ENCODE peak calls at places on chromosomes 13 and 19, in seven cellular contexts. F is heart right ventricle, N is ascending aorta, J is cardiac muscle cell, V is tibial nerve, Q is transverse colon, T is left ventricle myocardium inferior. O is an unnamed sample. For H3K27me3 and H3K4me1, the result is how much of the 10 kb centered on the place peaks cover.

GRCh38 chr13:35478384-35479222 is 2.1 kb upstream of the MAB21L1 start:
- DNase-seq in F (no peak), N (no peak), J (peak), V (no peak), Q (no peak), T (no peak), O (no peak)

GRCh38 chr19:17753976-17754375 is 2.7 kb downstream of the FCHO1 start:
- DNase-seq in F (no peak), N (no peak), J (no peak), V (no peak), Q (no peak), T (no peak), O (no peak)

GRCh38 chr19:2478756-2479555 is 3.0 kb downstream of the GADD45B start:
- DNase-seq in F (peak), N (peak), J (no peak), V (peak), Q (peak), T (peak), O (no peak)

GRCh38 chr19:480016-480855 is 16.1 kb upstream of the MADCAM1 start:
- DNase-seq in F (peak), N (no peak), J (peak), V (peak), Q (peak), T (peak), O (peak)

GRCh38 chr13:74329978-74330377 is 195.8 kb upstream of the KLF12 start:
- DNase-seq in F (no peak), N (no peak), J (no peak), V (no peak), Q (no peak), T (no peak), O (no peak)

GRCh38 chr19:40592170-40592569 is 9.0 kb upstream of the LTBP4 start:
- DNase-seq in F (no peak), N (no peak), J (peak), V (no peak), Q (no peak), T (no peak), O (no peak)

GRCh38 chr19:4363571-4364304 is 20.4 kb downstream of the MPND start:
- DNase-seq in F (no peak), N (no peak), J (no peak), V (no peak), Q (no peak), T (no peak), O (no peak)

GRCh38 chr19:10760268-10760944 is 42.5 kb downstream of the DNM2 start:
- DNase-seq in F (no peak), N (no peak), J (peak), V (no peak), Q (peak), T (no peak), O (peak)

GRCh38 chr19:2079865-2080301 is 16.2 kb downstream of the MOB3A start:
- DNase-seq in F (no peak), N (no peak), J (no peak), V (no peak), Q (no peak), T (no peak), O (no peak)

GRCh38 chr13:110855363-110855762 is 59.5 kb downstream of the ANKRD10 start:
- DNase-seq in F (no peak), N (no peak), J (no peak), V (no peak), Q (no peak), T (no peak), O (no peak)

GRCh38 chr13:99228737-99229691 is 28.4 kb downstream of the UBAC2 start:
- DNase-seq in F (no peak), N (no peak), J (no peak), V (no peak), Q (no peak), T (no peak), O (no peak)

GRCh38 chr13:105611424-105611823 is 924.0 kb downstream of the EFNB2 start:
- DNase-seq in F (no peak), N (no peak), J (peak), V (no peak), Q (no peak), T (no peak), O (no peak)

GRCh38 chr13:22047082-22047784 is 376.4 kb downstream of the FGF9 start:
- DNase-seq in F (no peak), N (no peak), J (no peak), V (no peak), Q (no peak), T (no peak), O (no peak)

GRCh38 chr19:18417250-18418033 is 1.8 kb upstream of the SSBP4 start:
- DNase-seq in F (peak), N (no peak), J (peak), V (no peak), Q (peak), T (peak), O (peak)

GRCh38 chr13:74325106-74325505 is 190.9 kb upstream of the KLF12 start:
- DNase-seq in F (no peak), N (no peak), J (peak), V (peak), Q (no peak), T (no peak), O (no peak)

GRCh38 chr19:28288850-28289249 is 924.1 kb downstream of the UQCRFS1 start:
- DNase-seq in F (no peak), N (no peak), J (peak), V (no peak), Q (no peak), T (no peak), O (no peak)

GRCh38 chr19:32396046-32396652 is 9.4 kb upstream of the DPY19L3 start:
- DNase-seq in F (no peak), N (no peak), J (no peak), V (no peak), Q (no peak), T (no peak), O (no peak)

GRCh38 chr13:30331331-30331771 is 24.0 kb upstream of the KATNAL1 start:
- DNase-seq in F (no peak), N (no peak), J (no peak), V (no peak), Q (peak), T (peak), O (no peak)

GRCh38 chr13:72537400-72537780 is 190.0 kb downstream of the MZT1 start:
- DNase-seq in F (no peak), N (no peak), J (no peak), V (no peak), Q (no peak), T (no peak), O (no peak)

GRCh38 chr13:72537782-72538181 is 189.6 kb downstream of the MZT1 start:
- DNase-seq in F (no peak), N (no peak), J (no peak), V (no peak), Q (no peak), T (no peak), O (no peak)

GRCh38 chr13:72536668-72537399 is 190.6 kb downstream of the MZT1 start:
- DNase-seq in F (no peak), N (no peak), J (peak), V (no peak), Q (peak), T (no peak), O (no peak)

GRCh38 chr13:72530471-72530870 is 197.0 kb downstream of the MZT1 start:
- DNase-seq in F (no peak), N (no peak), J (no peak), V (no peak), Q (no peak), T (no peak), O (no peak)

DNA sequence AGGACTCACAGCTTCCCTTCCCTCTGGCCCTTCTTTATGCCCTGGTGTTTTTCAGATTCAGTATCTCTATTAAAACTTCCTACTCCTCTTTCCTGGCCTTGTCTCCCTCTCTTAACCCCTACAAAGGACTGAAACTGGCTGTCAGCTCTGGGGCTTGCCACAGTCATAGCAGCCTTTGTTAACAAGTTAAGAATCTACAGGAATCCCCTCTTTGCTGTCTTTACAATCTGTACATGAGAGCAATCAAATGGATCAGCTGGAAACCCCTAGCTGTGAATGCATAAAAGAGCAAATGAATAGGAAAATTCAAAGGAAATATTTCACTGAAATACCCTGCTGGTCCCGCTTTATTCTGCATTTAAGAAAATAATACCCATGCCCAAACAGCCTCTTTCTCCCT is 192.4 kb downstream of the MZT1 start:
- DNase-seq in F (no peak), N (no peak), J (no peak), V (no peak), Q (no peak), T (no peak), O (no peak)
- H3K27me3 ChIP-seq in F (under half), N (under half), J (under half), V (under half), Q (under half), T (under half), O (under half)

DNA sequence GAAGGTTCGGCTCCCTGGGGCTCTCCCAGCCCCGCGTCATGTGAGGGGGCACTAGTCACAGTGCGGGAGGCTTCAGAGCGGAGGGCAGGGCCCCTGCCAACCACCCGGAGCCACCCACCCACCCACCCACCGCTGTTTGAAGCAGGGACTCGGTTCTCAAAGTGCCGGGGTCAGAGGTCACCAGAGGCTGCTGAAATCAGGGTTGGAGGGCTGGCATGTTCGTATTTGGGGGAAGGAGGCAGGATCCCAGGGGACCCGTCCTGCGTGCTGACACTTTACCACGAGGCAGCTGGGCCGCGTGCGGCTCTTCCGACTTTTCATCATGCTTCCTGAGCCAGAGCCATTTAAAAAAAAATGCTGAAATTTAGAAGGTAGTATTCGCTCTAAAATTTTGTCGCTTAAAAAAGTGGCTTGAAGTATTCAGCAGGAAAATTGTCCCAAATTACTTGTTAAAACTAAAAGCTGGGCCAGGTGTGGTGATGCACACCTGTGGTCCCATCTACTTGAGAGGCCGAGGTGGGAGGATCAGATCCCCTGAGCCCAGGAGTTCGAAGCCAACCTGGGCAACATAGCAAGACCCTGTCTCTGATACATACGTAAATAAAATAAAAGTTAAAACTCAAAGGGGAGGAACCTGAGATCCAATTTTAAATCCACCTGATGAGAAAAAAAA is 21.2 kb downstream of the ATP11A start:
- DNase-seq in F (no peak), N (no peak), J (no peak), V (peak), Q (peak), T (peak), O (no peak)
- H3K4me3 ChIP-seq in F (peak), N (no peak), J (no peak), V (peak), Q (peak), T (peak), O (peak)

DNA sequence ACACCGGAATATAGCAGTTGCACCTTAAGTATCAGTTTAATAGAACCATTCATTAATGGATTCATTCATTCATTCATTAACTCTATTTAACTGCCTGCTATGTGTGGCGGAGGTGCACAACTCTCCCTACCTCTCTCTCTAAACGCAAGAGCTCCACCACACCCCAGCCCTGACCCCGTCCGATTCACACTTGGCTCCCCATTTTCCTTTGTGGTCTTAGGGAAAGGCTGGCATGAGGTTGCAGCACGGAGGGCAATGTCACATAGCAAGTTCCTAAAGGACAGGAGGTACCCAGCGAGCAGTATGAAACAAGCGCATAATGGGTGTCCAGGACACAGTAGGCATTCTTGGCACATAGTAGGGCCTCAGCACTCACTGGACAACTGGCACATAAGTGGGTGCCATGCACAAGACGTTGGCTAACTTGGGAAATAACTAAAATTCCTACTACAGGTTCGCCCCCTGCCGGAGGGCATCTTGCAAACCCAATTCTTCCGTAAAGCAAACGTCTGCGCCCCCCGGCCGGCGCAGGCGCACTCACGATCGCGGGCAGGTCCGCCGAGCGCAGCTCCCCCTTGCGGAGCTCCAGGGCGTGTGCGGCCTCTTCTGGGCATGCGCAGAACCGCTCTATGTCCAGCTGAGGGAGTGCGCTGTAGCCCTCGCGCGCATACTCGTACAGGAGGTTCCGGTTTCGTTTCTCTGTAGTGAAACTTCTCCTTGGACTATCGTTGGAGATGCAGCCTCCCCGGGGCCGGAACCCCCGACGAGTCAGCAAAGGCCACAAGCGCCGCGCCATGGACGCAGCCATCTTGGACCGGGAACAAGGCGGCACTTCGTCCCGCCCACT is at the start of gene SARS2:
- DNase-seq in F (peak), N (peak), J (peak), V (peak), Q (peak), T (peak), O (peak)
- H3K4me1 ChIP-seq in F (under half), N (under half), J (under half), V (under half), Q (under half), T (half or more), O (under half)

GRCh38 chr13:112055417-112056206 is 11.3 kb upstream of the SOX1 start:
- DNase-seq in F (no peak), N (no peak), J (no peak), V (no peak), Q (no peak), T (no peak), O (no peak)

GRCh38 chr13:112057434-112057735 is 9.6 kb upstream of the SOX1 start:
- DNase-seq in F (no peak), N (no peak), J (no peak), V (no peak), Q (no peak), T (no peak), O (no peak)

GRCh38 chr13:112057736-112058518 is 9.0 kb upstream of the SOX1 start:
- DNase-seq in F (no peak), N (no peak), J (no peak), V (no peak), Q (no peak), T (no peak), O (no peak)

GRCh38 chr13:112056284-112056727 is 10.6 kb upstream of the SOX1 start:
- DNase-seq in F (no peak), N (no peak), J (no peak), V (no peak), Q (no peak), T (no peak), O (no peak)

GRCh38 chr13:112056739-112057433 is 10.1 kb upstream of the SOX1 start:
- DNase-seq in F (no peak), N (no peak), J (no peak), V (no peak), Q (no peak), T (no peak), O (no peak)
- H3K27me3 ChIP-seq in F (half or more), N (under half), J (half or more), V (under half), Q (half or more), T (half or more), O (under half)

GRCh38 chr19:43582495-43582894 is 6.9 kb downstream of the PINLYP start:
- DNase-seq in F (no peak), N (no peak), J (no peak), V (no peak), Q (no peak), T (no peak), O (no peak)

GRCh38 chr19:43584484-43584883 is 8.9 kb downstream of the PINLYP start:
- DNase-seq in F (no peak), N (no peak), J (no peak), V (no peak), Q (no peak), T (no peak), O (no peak)

GRCh38 chr19:43586346-43586745 is 9.6 kb downstream of the IRGQ start:
- DNase-seq in F (no peak), N (no peak), J (no peak), V (no peak), Q (no peak), T (no peak), O (no peak)

GRCh38 chr19:43578787-43579186 is 3.2 kb downstream of the PINLYP start:
- DNase-seq in F (no peak), N (no peak), J (no peak), V (no peak), Q (no peak), T (no peak), O (no peak)

GRCh38 chr19:43581467-43581866 is 5.9 kb downstream of the PINLYP start:
- DNase-seq in F (no peak), N (no peak), J (no peak), V (no peak), Q (no peak), T (no peak), O (no peak)
- H3K4me3 ChIP-seq in F (peak), N (no peak), J (no peak), V (peak), Q (no peak), T (peak), O (no peak)

DNA sequence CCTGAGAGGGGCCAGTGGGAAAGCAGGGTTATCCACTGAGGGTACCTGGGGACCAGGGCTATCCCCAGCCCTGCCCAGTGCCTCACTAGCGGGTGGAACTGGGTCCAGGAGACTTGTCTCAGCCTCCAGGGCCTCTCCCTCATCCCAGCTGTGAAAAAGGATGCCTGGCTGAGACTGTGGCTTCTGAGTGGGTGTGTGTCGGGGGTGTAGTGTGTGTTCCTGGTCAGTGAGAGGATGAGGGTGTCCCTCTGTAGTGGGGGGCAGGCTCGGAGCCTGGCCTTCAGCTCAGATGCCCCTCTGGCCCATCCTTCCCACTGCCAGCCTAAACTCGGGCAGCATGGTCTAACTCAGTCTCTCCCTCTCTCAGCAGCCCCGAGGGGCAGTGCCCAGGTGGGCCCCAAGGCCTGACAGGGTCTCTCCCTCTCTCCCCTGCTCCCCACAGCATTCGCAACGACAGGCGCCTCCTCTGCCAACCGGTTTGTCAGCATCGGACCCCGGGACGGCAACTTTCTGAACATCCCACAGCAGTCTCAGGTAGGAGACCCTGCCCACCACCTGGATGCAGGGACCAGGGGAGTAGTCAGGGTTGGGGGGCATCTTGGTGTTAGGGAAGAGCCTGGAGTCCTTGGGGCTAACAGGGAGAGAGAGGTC is 12.7 kb downstream of the LYL1 start:
- DNase-seq in F (no peak), N (no peak), J (no peak), V (no peak), Q (no peak), T (no peak), O (no peak)
- H3K4me1 ChIP-seq in F (half or more), N (under half), J (under half), V (under half), Q (under half), T (half or more), O (under half)

DNA sequence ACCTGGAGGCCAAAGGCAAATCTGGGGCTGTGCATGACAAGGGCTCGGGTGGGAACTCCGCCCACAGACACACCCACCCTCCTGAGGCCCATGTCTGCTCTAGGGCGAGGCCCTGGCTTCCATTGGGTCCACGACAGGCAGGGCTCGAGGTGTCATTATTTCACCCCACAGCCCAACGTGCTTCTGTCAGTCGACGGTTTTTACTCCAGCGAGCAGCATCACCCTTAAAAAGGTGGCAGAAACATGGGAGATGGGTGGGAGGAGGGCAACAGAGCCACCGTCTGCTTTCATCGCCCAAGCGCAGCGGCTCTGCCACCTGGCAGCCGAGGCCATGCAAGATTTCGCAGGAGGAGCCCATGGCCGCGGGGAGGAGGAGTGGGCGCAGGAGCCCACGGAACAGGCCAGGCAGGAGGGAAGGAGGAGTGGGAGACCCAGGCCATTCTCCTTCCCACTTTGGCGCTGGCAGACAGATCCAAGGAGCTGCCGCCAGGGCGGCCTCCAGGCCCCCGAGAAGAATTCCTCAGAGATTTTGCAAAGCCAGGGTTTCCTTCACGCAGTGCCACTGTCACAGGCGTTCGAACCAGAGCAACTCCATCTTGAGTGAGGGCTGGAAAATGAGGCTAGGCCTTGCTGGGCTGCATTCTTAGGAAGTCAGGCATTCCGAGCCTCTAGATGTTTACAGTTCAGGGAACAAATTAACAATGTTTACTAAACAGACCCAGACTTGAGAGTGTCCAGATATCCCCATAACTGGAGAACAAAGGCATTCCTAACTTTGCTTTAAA is 49.3 kb upstream of the TUBGCP3 start:
- DNase-seq in F (no peak), N (no peak), J (no peak), V (no peak), Q (no peak), T (no peak), O (no peak)
- H3K27me3 ChIP-seq in F (under half), N (under half), J (under half), V (under half), Q (half or more), T (half or more), O (under half)

GRCh38 chr19:6772866-6773322 is 386 bp downstream of the VAV1 start:
- DNase-seq in F (no peak), N (no peak), J (no peak), V (no peak), Q (no peak), T (no peak), O (no peak)
- H3K4me3 ChIP-seq in F (peak), N (peak), J (no peak), V (peak), Q (peak), T (peak), O (no peak)

GRCh38 chr19:5554828-5555227 is 12.9 kb downstream of the TINCR start:
- DNase-seq in F (no peak), N (no peak), J (no peak), V (no peak), Q (no peak), T (no peak), O (no peak)
- H3K4me1 ChIP-seq in F (under half), N (under half), J (under half), V (under half), Q (under half), T (under half), O (under half)

O was measured in Caco-2.